ENCODE peak calls at places on chromosomes 12 and 14, in six cellular contexts. G is stimulated activated CD8-positive, alpha-beta memory T cell treated with anti-CD3 and anti-CD28 coated beads, Interleukin-15, amount 100 ng/mL, for 48 hours; B is Right ventricle myocardium superior; R is NCI-H748 treated with DMSO at 0.1 percent for 48 hours; C is HTR-8/SVneo; K is tibial artery. N is an unnamed sample.

GRCh38 chr14:24132976-24133375 is 2.5 kb downstream of the FITM1 start:
- DNase-seq in G (no peak), B (no peak), R (no peak), C (no peak), K (no peak), N (no peak)

GRCh38 chr12:28709996-28710685 is 438.9 kb upstream of the FAR2 start:
- DNase-seq in G (no peak), B (no peak), R (no peak), C (no peak), K (no peak), N (no peak)

GRCh38 chr12:116164976-116165425 is 112.5 kb downstream of the MED13L start:
- DNase-seq in G (no peak), B (no peak), R (no peak), C (no peak), K (no peak), N (no peak)

GRCh38 chr14:94203473-94204210 is 29.5 kb downstream of the PPP4R4 start:
- DNase-seq in G (no peak), B (no peak), R (no peak), C (no peak), K (no peak), N (no peak)

GRCh38 chr12:1595026-1595561 is 713 bp upstream of the FBXL14 start:
- DNase-seq in G (no peak), B (no peak), R (no peak), C (no peak), K (no peak), N (no peak)

GRCh38 chr12:94219622-94220302 is 71.4 kb downstream of the PLXNC1 start:
- DNase-seq in G (no peak), B (no peak), R (no peak), C (no peak), K (no peak), N (no peak)

GRCh38 chr12:120181991-120182631 is 12.4 kb downstream of the GCN1 start:
- DNase-seq in G (no peak), B (no peak), R (no peak), C (peak), K (no peak), N (no peak)

GRCh38 chr14:73700325-73700724 is 13.9 kb downstream of the PNMA1 start:
- DNase-seq in G (no peak), B (no peak), R (no peak), C (no peak), K (no peak), N (no peak)

GRCh38 chr14:50792058-50792477 is 38.9 kb downstream of the NIN start:
- DNase-seq in G (no peak), B (no peak), R (no peak), C (no peak), K (no peak), N (no peak)

GRCh38 chr14:65838565-65838964 is 426.0 kb downstream of the FUT8 start:
- DNase-seq in G (no peak), B (no peak), R (no peak), C (no peak), K (no peak), N (no peak)

GRCh38 chr12:48021485-48022179 is 17.4 kb upstream of the COL2A1 start:
- DNase-seq in G (no peak), B (no peak), R (peak), C (peak), K (no peak), N (no peak)

GRCh38 chr14:73786632-73786941 is 65.0 kb upstream of the PTGR2 start:
- DNase-seq in G (no peak), B (peak), R (no peak), C (no peak), K (no peak), N (no peak)

GRCh38 chr12:62917066-62917465 is 17.9 kb downstream of the PPM1H start:
- DNase-seq in G (no peak), B (no peak), R (peak), C (no peak), K (no peak), N (no peak)

GRCh38 chr12:123546281-123546680 is 12.8 kb upstream of the RILPL1 start:
- DNase-seq in G (no peak), B (peak), R (no peak), C (peak), K (no peak), N (no peak)

GRCh38 chr12:94305293-94305957 is 154.2 kb downstream of the CEP83 start:
- DNase-seq in G (peak), B (no peak), R (no peak), C (no peak), K (no peak), N (peak)

GRCh38 chr14:32230181-32230580 is 27.1 kb upstream of the RNU6-8 start:
- DNase-seq in G (no peak), B (no peak), R (no peak), C (peak), K (no peak), N (no peak)

GRCh38 chr12:124392991-124393790 is 98.3 kb downstream of the RFLNA start:
- DNase-seq in G (no peak), B (peak), R (no peak), C (no peak), K (peak), N (no peak)

GRCh38 chr14:61179061-61179675 is 102.0 kb downstream of the TMEM30B start:
- DNase-seq in G (no peak), B (no peak), R (no peak), C (peak), K (no peak), N (no peak)

GRCh38 chr14:75514673-75515630 is 7.3 kb upstream of the BATF start:
- DNase-seq in G (no peak), B (peak), R (no peak), C (no peak), K (no peak), N (no peak)

GRCh38 chr12:19288603-19289244 is 150.6 kb upstream of the AEBP2 start:
- DNase-seq in G (no peak), B (no peak), R (peak), C (peak), K (no peak), N (no peak)

GRCh38 chr12:131174901-131175300 is 221.2 kb downstream of the ADGRD1 start:
- DNase-seq in G (no peak), B (no peak), R (no peak), C (no peak), K (no peak), N (no peak)

GRCh38 chr12:92047058-92047826 is 98.4 kb downstream of the BTG1 start:
- DNase-seq in G (no peak), B (no peak), R (no peak), C (no peak), K (no peak), N (no peak)

GRCh38 chr12:27541031-27541719 is 17.2 kb downstream of the PPFIBP1 start:
- DNase-seq in G (no peak), B (no peak), R (no peak), C (no peak), K (no peak), N (no peak)

GRCh38 chr12:49944046-49944445 is 6.5 kb upstream of the AQP2 start:
- DNase-seq in G (no peak), B (no peak), R (no peak), C (no peak), K (no peak), N (no peak)

GRCh38 chr12:120661432-120661831 is 21.0 kb downstream of the CABP1 start:
- DNase-seq in G (no peak), B (no peak), R (no peak), C (no peak), K (no peak), N (no peak)

GRCh38 chr14:96136361-96136760 is 68.3 kb upstream of the BDKRB2 start:
- DNase-seq in G (no peak), B (no peak), R (no peak), C (no peak), K (no peak), N (no peak)

GRCh38 chr14:56333361-56334279 is 215.4 kb downstream of the PELI2 start:
- DNase-seq in G (no peak), B (no peak), R (peak), C (peak), K (no peak), N (no peak)

GRCh38 chr12:71828813-71829212 is 10.7 kb upstream of the TBC1D15 start:
- DNase-seq in G (no peak), B (no peak), R (no peak), C (no peak), K (no peak), N (no peak)

GRCh38 chr12:33438890-33439586 is 581 bp downstream of the SYT10 start:
- DNase-seq in G (no peak), B (no peak), R (peak), C (peak), K (no peak), N (no peak)

GRCh38 chr12:118493962-118494361 is 117.6 kb downstream of the SUDS3 start:
- DNase-seq in G (no peak), B (no peak), R (no peak), C (no peak), K (no peak), N (no peak)

GRCh38 chr12:67534671-67535070 is 113.9 kb upstream of the DYRK2 start:
- DNase-seq in G (no peak), B (no peak), R (no peak), C (peak), K (no peak), N (no peak)

GRCh38 chr12:120012067-120012621 is 23.1 kb downstream of the BICDL1 start:
- DNase-seq in G (peak), B (no peak), R (no peak), C (no peak), K (no peak), N (peak)

GRCh38 chr12:20445693-20446092 is 77.4 kb downstream of the PDE3A start:
- DNase-seq in G (no peak), B (no peak), R (no peak), C (no peak), K (no peak), N (no peak)

GRCh38 chr14:71726639-71727085 is 205.6 kb upstream of the RGS6 start:
- DNase-seq in G (no peak), B (no peak), R (no peak), C (no peak), K (no peak), N (no peak)

GRCh38 chr14:77598366-77599050 is 17.9 kb downstream of the SPTLC2 start:
- DNase-seq in G (no peak), B (no peak), R (no peak), C (no peak), K (no peak), N (no peak)

GRCh38 chr14:31294736-31295398 is 87.3 kb upstream of the HECTD1 start:
- DNase-seq in G (no peak), B (no peak), R (no peak), C (no peak), K (no peak), N (no peak)

N was measured in stimulated activated CD4-positive, alpha-beta T cell treated with anti-CD3 and anti-CD28 coated beads, Interleukin-12 subunit alpha, Interleukin-12 subunit beta, amount 100 ng/mL, for 48 hours.